ENCODE peak calls at places on chromosomes 12 and 14, in eight cellular contexts. T is IMR-90, J is neuronal stem cell, L is hepatocyte, W is mesenchymal stem cell, B is GM12878, G is H9, R is fibroblast of lung. P is an unnamed sample.

GRCh38 chr12:91717804-91718203 is 427.8 kb downstream of the BTG1 start:
- DNase-seq in G (no peak), R (no peak), T (no peak), W (no peak), B (no peak), J (no peak), L (no peak), P (no peak)

GRCh38 chr14:61188936-61189808 is 92.0 kb downstream of the TMEM30B start:
- DNase-seq in T (peak), W (peak), B (no peak), R (peak), G (peak), J (peak), L (peak), P (peak)

GRCh38 chr12:107349008-107349747 is 255.8 kb upstream of the CRY1 start:
- DNase-seq in R (peak), B (no peak), G (no peak), J (no peak), W (peak), T (peak), L (peak), P (peak)

GRCh38 chr14:89767861-89768268 is 186.7 kb downstream of the EFCAB11 start:
- DNase-seq in G (peak), L (peak), B (peak), T (peak), W (peak), R (peak), J (peak), P (no peak)

GRCh38 chr14:21852775-21853174 is 179.2 kb upstream of the OR4E1 start:
- DNase-seq in L (no peak), B (no peak), R (no peak), J (no peak), W (no peak), T (no peak), G (no peak), P (no peak)

GRCh38 chr14:61577506-61577931 is 117.8 kb upstream of the HIF1A start:
- DNase-seq in J (no peak), B (no peak), W (no peak), L (no peak), G (no peak), T (no peak), R (no peak), P (no peak)

GRCh38 chr12:13347241-13348043 is 150.9 kb downstream of the EMP1 start:
- DNase-seq in T (peak), J (no peak), W (peak), B (no peak), L (peak), R (peak), G (no peak), P (no peak)

GRCh38 chr12:92170050-92170449 is 24.4 kb upstream of the BTG1 start:
- DNase-seq in B (no peak), J (no peak), R (no peak), L (no peak), T (no peak), W (no peak), G (no peak), P (no peak)

GRCh38 chr14:54120260-54120659 is 163.6 kb upstream of the BMP4 start:
- DNase-seq in L (no peak), W (no peak), B (no peak), R (no peak), T (no peak), G (no peak), J (no peak), P (no peak)

GRCh38 chr12:91636721-91637120 is 454.1 kb upstream of the DCN start:
- DNase-seq in T (no peak), G (no peak), J (no peak), W (no peak), R (no peak), B (no peak), L (no peak), P (no peak)

GRCh38 chr12:125029756-125030358 is 35.4 kb upstream of the AACS start:
- DNase-seq in T (peak), G (no peak), L (no peak), R (no peak), W (no peak), J (no peak), B (no peak), P (no peak)

GRCh38 chr12:68521848-68522502 is 88.7 kb upstream of the RAP1B start:
- DNase-seq in R (no peak), J (no peak), B (no peak), G (no peak), T (no peak), W (no peak), L (no peak), P (no peak)

GRCh38 chr12:1707051-1707450 is 16.2 kb downstream of the ADIPOR2 start:
- DNase-seq in T (no peak), W (no peak), R (no peak), L (no peak), G (no peak), J (no peak), B (no peak), P (no peak)

GRCh38 chr12:10771132-10771733 is 31.2 kb downstream of the TAS2R7 start:
- DNase-seq in G (no peak), T (peak), R (peak), J (peak), L (peak), W (peak), B (no peak), P (no peak)

GRCh38 chr12:89663577-89664357 is 44.9 kb downstream of the ATP2B1 start:
- DNase-seq in J (no peak), T (peak), R (peak), G (no peak), W (peak), B (peak), L (no peak), P (peak)

GRCh38 chr14:52840916-52841315 is 49.5 kb upstream of the GNPNAT1 start:
- DNase-seq in L (peak), T (peak), G (no peak), B (no peak), R (peak), J (no peak), W (peak), P (no peak)

GRCh38 chr14:72404998-72405397 is 472.8 kb downstream of the RGS6 start:
- DNase-seq in W (no peak), J (no peak), T (no peak), L (no peak), R (no peak), B (no peak), G (no peak), P (no peak)

GRCh38 chr12:26224657-26225056 is 29.3 kb downstream of the SSPN start:
- DNase-seq in T (no peak), B (no peak), L (no peak), J (no peak), G (no peak), R (no peak), W (no peak), P (no peak)

GRCh38 chr14:34713681-34714319 is 593 bp downstream of the CFL2 start:
- DNase-seq in T (peak), W (peak), R (peak), G (no peak), J (peak), L (peak), B (no peak), P (peak)

GRCh38 chr14:103220134-103220981 is 97.1 kb downstream of the TNFAIP2 start:
- DNase-seq in J (no peak), L (no peak), W (no peak), B (no peak), G (peak), R (no peak), T (no peak), P (no peak)

GRCh38 chr12:113056631-113057488 is at the start of gene DTX1:
- DNase-seq in L (no peak), T (no peak), B (no peak), G (no peak), W (no peak), J (no peak), R (no peak), P (no peak)

GRCh38 chr12:59808317-59808910 is 212.6 kb downstream of the SLC16A7 start:
- DNase-seq in R (peak), T (peak), G (no peak), W (peak), J (peak), L (peak), B (no peak), P (no peak)

GRCh38 chr12:117972341-117972740 is 3.6 kb upstream of the KSR2 start:
- DNase-seq in R (no peak), J (no peak), L (no peak), T (no peak), W (no peak), G (no peak), B (no peak), P (no peak)

GRCh38 chr14:67738740-67739504 is 37.2 kb downstream of the RDH12 start:
- DNase-seq in G (no peak), R (peak), J (no peak), W (peak), B (no peak), L (peak), T (peak), P (peak)

GRCh38 chr14:70188608-70189540 is at the start of gene SLC8A3:
- DNase-seq in W (peak), L (peak), G (peak), J (peak), R (peak), B (no peak), T (peak), P (no peak)

GRCh38 chr12:45219621-45220020 is 3.7 kb downstream of the ANO6 start:
- DNase-seq in T (no peak), G (no peak), J (no peak), R (no peak), B (no peak), W (no peak), L (no peak), P (no peak)
- H3K27ac ChIP-seq in T (no peak), G (no peak), J (no peak), R (no peak), B (no peak), W (no peak), L (peak), P (peak)

GRCh38 chr14:92502541-92503286 is 10.9 kb upstream of the RIN3 start:
- DNase-seq in T (no peak), R (no peak), B (no peak), L (no peak), W (no peak), J (no peak), G (no peak), P (peak)

GRCh38 chr14:92497391-92497790 is 16.2 kb upstream of the RIN3 start:
- DNase-seq in L (no peak), R (no peak), W (no peak), G (no peak), T (no peak), J (no peak), B (no peak), P (no peak)

GRCh38 chr14:92501891-92502351 is 11.7 kb upstream of the RIN3 start:
- DNase-seq in L (no peak), B (no peak), T (peak), R (peak), J (no peak), W (no peak), G (no peak), P (no peak)

GRCh38 chr14:92499216-92499615 is 14.4 kb upstream of the RIN3 start:
- DNase-seq in R (no peak), T (no peak), W (no peak), B (no peak), G (no peak), J (no peak), L (no peak), P (no peak)

GRCh38 chr14:92500491-92500941 is 13.1 kb upstream of the RIN3 start:
- DNase-seq in B (no peak), T (no peak), R (no peak), W (no peak), J (no peak), L (no peak), G (peak), P (no peak)
- H2AFZ ChIP-seq in B (no peak), T (no peak), R (no peak), W (no peak), J (peak), L (no peak), G (no peak), P (no peak)

GRCh38 chr14:77822741-77823140 is 22.8 kb downstream of the ADCK1 start:
- DNase-seq in J (no peak), G (no peak), W (no peak), R (no peak), L (no peak), B (no peak), T (no peak), P (no peak)
- H3K27ac ChIP-seq in J (no peak), G (no peak), W (no peak), R (no peak), L (no peak), B (no peak), T (no peak), P (no peak)

DNA sequence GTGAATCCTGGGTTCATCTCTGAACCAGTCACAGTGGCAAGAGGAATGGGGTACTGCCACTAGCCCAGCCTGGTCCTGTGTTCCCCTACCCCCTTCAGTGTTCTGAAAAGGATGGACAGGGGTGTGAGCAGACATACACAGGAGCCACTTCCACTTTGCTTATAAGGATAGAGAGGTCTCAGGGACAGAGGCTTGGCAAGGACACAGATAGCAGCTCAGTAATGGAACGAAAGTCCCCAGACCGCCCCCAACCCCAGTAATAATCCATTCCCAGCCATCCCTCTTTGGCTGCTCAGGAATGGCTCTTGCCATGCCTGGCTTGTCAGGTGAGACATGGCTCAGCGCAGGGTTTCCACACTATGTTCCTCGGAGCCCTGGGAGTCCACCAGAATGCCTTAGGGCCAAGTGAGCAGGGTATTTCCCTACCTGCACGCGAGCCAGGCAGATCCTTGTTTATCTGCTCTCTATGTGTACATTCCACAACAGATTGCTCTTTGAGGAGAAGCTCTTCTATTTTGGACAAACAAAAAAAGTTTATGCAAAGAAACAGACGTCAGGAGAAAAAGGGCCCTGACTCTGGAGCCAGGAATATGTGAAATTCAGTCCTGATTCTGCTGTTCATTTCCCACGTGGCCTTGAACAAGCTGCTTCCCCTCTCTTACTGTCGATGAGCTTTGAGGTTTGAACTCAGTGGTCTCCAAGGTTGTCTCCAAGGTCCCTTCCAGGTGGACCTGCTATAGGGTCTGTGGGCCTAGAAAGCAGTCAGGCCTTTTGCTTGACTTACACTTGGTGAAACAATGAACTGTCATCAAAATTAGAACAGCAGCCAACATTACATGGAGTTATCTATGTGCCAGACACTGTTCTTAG is 10.0 kb downstream of the UBE3B start:
- DNase-seq in B (no peak), T (no peak), R (no peak), G (no peak), W (no peak), J (no peak), L (no peak), P (no peak)
- H2AFZ ChIP-seq in B (no peak), T (no peak), R (no peak), G (no peak), W (no peak), J (no peak), L (no peak), P (no peak)

DNA sequence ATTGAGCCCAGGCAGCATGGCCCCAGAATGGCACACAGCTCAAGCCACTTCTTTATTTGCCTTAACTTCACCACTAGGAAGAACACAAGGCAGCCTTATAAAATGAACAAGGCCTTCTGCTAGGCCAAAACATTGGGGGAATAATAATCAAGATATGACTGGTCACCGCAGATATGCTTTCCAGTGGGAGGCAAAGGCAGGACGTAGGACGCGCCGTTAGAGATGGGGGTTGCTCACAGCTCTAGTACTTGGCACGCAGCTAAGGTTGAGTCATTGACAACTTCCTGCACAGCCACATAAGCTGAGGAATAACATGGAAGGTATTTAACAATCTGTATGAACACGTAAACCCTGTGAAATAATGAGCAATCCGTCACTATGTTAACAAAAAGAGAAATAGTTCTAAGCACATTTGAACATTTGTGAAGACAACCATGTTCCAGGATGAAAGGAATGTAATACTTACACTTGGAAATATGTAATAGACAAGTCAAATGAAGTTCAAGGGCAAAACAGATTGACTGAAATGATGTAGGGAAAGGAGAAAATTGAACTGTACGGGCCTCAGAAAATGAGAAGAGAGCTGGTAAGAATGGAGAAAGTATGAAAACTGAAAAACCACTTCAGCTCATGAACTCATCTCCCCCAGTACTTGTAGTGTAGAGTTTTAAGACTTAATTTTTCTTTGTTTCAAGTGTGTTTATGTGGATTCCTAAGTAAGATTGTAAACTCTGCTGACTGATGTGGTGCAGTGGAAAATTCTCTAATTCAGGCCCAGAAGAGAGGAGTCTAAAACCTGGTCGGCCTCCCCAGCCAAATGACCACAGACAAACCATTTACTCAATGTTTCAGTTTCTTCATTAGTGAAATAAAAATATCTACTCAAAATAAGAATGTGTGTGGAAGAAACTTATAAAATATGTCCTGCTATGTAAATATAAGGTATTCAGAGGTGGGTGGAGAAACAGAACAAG is 59.3 kb upstream of the CCDC91 start:
- DNase-seq in G (no peak), B (no peak), J (no peak), R (peak), T (peak), W (peak), L (peak), P (peak)
- H3K27ac ChIP-seq in G (no peak), B (no peak), J (no peak), R (peak), T (peak), W (peak), L (peak), P (peak)

GRCh38 chr14:50085570-50086315 is 30.6 kb downstream of the VCPKMT start:
- DNase-seq in B (peak), R (no peak), T (peak), W (peak), J (no peak), L (no peak), G (no peak), P (no peak)

GRCh38 chr14:50088117-50088515 is 28.3 kb downstream of the VCPKMT start:
- DNase-seq in W (no peak), G (no peak), R (no peak), J (no peak), B (no peak), T (no peak), L (no peak), P (no peak)

GRCh38 chr14:50087350-50088116 is 28.8 kb downstream of the VCPKMT start:
- DNase-seq in R (no peak), W (no peak), J (no peak), L (no peak), G (no peak), B (no peak), T (no peak), P (no peak)

GRCh38 chr14:50084666-50085065 is 31.7 kb downstream of the VCPKMT start:
- DNase-seq in W (no peak), R (no peak), T (no peak), B (no peak), L (no peak), J (no peak), G (no peak), P (no peak)

GRCh38 chr14:50086316-50086700 is 30.1 kb downstream of the VCPKMT start:
- DNase-seq in J (no peak), B (no peak), W (no peak), L (no peak), T (no peak), G (no peak), R (no peak), P (no peak)
- H2AFZ ChIP-seq in J (no peak), B (no peak), W (no peak), L (no peak), T (no peak), G (no peak), R (no peak), P (no peak)

GRCh38 chr12:106078358-106079025 is 60.3 kb downstream of the NUAK1 start:
- DNase-seq in W (peak), G (peak), B (no peak), R (peak), L (no peak), T (peak), J (no peak), P (peak)

GRCh38 chr12:106081606-106082005 is 57.1 kb downstream of the NUAK1 start:
- DNase-seq in G (no peak), J (no peak), B (no peak), R (no peak), L (no peak), W (peak), T (peak), P (no peak)

GRCh38 chr12:106080111-106080732 is 58.5 kb downstream of the NUAK1 start:
- DNase-seq in W (peak), L (no peak), G (no peak), R (peak), T (peak), J (peak), B (no peak), P (no peak)

GRCh38 chr12:106080786-106081185 is 58.0 kb downstream of the NUAK1 start:
- DNase-seq in L (no peak), B (no peak), G (no peak), J (no peak), W (no peak), R (no peak), T (no peak), P (no peak)

GRCh38 chr12:106079148-106079738 is 59.5 kb downstream of the NUAK1 start:
- DNase-seq in T (no peak), B (no peak), J (no peak), R (no peak), W (no peak), G (peak), L (no peak), P (no peak)
- H3K27ac ChIP-seq in T (no peak), B (no peak), J (no peak), R (no peak), W (peak), G (no peak), L (no peak), P (no peak)

GRCh38 chr12:52079576-52080402 is at the start of gene SMIM41:
- DNase-seq in T (no peak), B (no peak), R (peak), G (peak), L (no peak), J (no peak), W (no peak), P (no peak)
- H2AFZ ChIP-seq in T (no peak), B (no peak), R (no peak), G (no peak), L (no peak), J (no peak), W (no peak), P (no peak)

P was measured in PC-9.